ENCODE peak calls at places on chromosomes 4 and X, in four cellular contexts. K is GM23248, Q is neural progenitor cell, V is astrocyte. B is an unnamed sample.

GRCh38 chrX:109943092-109943739 is 59.7 kb upstream of the TMEM164 start:
- DNase-seq in V (peak), Q (no peak), K (no peak), B (peak)

GRCh38 chr4:136336479-136336878 is 1195.8 kb downstream of the PCDH18 start:
- DNase-seq in Q (no peak), K (no peak), V (no peak), B (no peak)

GRCh38 chrX:52368368-52369055 is at the start of gene XAGE2:
- DNase-seq in V (no peak), Q (no peak), K (no peak), B (no peak)

GRCh38 chr4:144340931-144341330 is 200.4 kb upstream of the GYPA start:
- DNase-seq in V (no peak), K (no peak), Q (no peak), B (no peak)

GRCh38 chr4:104878936-104879335 is 267.7 kb upstream of the TET2 start:
- DNase-seq in Q (no peak), K (no peak), V (no peak), B (no peak)

GRCh38 chr4:15034071-15034764 is 31.9 kb downstream of the CPEB2 start:
- DNase-seq in Q (no peak), V (peak), K (peak), B (peak)

GRCh38 chr4:39825741-39826231 is 127.8 kb downstream of the UBE2K start:
- DNase-seq in K (peak), V (peak), Q (no peak), B (peak)

GRCh38 chr4:158181906-158182305 is 9.1 kb upstream of the GASK1B start:
- DNase-seq in Q (no peak), V (no peak), K (no peak), B (no peak)

GRCh38 chrX:114599903-114600302 is 16.0 kb downstream of the HTR2C start:
- DNase-seq in K (no peak), Q (no peak), V (no peak), B (no peak)

GRCh38 chrX:124346064-124346876 is at the start of gene SH2D1A:
- DNase-seq in Q (no peak), V (no peak), K (peak), B (no peak)

GRCh38 chrX:747176-747575 is 116.6 kb downstream of the SHOX start:
- DNase-seq in Q (no peak), V (no peak), K (no peak), B (no peak)

GRCh38 chrX:10117864-10118377 is 38.9 kb upstream of the CLCN4 start:
- DNase-seq in Q (no peak), K (no peak), V (no peak), B (no peak)

GRCh38 chr4:140427104-140427918 is at the start of gene CLGN:
- DNase-seq in K (peak), Q (peak), V (peak), B (peak)

GRCh38 chr4:88613417-88613875 is 21.2 kb downstream of the HERC3 start:
- DNase-seq in Q (no peak), V (no peak), K (no peak), B (no peak)

GRCh38 chrX:153537080-153537479 is 19.6 kb downstream of the ATP2B3 start:
- DNase-seq in K (no peak), V (no peak), Q (no peak), B (no peak)

GRCh38 chrX:2385224-2385623 is 115.6 kb downstream of the DHRSX start:
- DNase-seq in K (peak), V (peak), Q (no peak), B (peak)

GRCh38 chrX:42106556-42106955 is 183.2 kb upstream of the CASK start:
- DNase-seq in V (no peak), Q (no peak), K (no peak), B (peak)

DNA sequence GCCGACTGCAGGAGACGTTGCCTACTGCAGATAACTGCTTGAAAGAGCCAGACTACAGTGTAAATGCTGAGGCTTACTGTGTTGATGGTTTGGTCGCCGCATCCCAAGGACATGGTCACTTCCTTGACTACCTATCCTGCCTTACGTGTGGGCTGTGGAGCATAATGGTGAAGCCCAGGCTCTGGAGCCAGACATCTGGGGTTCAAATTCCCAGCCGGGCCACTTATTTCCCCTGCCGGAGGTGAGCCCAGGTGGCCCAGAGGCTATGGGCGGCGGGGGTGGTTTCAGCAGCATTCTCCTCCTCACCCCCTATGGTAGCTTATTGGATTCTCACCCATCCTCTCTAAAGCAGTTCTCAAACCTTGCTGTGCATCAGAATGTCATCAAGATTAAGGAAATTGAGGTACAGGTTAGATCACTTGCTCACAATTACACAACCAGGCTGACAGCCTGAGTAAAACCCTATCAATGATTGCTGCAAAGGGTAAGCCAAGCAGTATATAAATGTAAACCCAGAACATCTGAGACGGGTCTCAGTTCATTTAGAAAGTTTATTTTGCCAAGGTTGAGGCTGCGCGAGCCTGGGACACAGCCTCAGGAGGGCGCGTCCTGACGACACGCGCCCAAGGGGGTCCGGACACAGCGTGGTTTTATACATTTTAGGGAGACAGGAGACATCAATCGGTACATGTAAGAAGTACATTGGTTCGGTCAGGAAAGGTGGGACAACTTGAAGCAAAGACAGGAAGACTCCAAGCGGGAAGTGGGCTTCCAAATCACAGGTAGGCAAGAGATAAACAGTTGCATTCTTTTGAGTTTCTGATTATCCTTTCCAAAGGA is 48.5 kb downstream of the EVC start:
- DNase-seq in V (no peak), K (no peak), Q (no peak), B (no peak)
- TF ChIP-seq EZH2 in V (no peak), K (no peak), Q (no peak), B (no peak)

GRCh38 chr4:182449960-182450359 is 206.8 kb downstream of the TENM3 start:
- DNase-seq in Q (no peak), K (peak), V (no peak), B (peak)
- TF ChIP-seq EZH2 in Q (no peak), K (no peak), V (no peak), B (no peak)

GRCh38 chr4:127549521-127549920 is 83.2 kb upstream of the INTU start:
- DNase-seq in Q (no peak), V (no peak), K (peak), B (peak)
- TF ChIP-seq EZH2 in Q (no peak), V (no peak), K (no peak), B (no peak)

DNA sequence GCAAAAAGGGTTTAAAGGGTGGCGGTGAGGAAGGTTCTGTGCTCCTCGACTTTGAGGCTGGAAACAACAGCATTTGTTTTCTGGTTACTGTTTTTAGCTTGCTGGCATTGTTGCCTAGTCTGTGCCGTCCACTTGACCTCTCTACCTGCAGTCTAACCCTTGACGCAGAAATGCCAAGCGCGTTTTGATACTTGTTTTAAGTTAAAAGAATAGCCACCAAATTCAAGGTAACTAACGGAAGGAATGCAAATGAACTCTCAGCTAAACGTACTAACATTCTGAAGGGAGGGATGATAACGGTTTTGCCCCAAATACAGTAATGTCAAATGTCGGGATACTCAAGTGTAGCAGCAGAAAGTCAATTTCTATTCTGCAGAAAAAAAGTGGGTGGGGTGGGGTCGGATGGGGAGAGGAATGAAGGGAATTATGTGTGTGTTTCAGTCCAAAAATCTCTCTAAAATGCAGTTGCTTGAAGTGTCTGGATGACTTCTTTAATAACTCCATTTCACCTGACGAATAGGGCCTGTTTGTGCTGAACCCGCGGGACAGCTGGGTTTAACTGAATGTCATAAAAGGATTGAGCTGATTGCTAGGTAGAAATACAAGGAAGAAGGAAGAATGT is 3.4 kb upstream of the NKX6-1 start:
- DNase-seq in V (no peak), K (no peak), Q (no peak), B (no peak)
- TF ChIP-seq EZH2 in V (no peak), K (peak), Q (peak), B (no peak)

GRCh38 chrX:40167240-40168182 is 69.8 kb upstream of the BCOR start:
- DNase-seq in V (no peak), Q (peak), K (peak), B (no peak)
- TF ChIP-seq EZH2 in V (no peak), Q (no peak), K (no peak), B (no peak)

DNA sequence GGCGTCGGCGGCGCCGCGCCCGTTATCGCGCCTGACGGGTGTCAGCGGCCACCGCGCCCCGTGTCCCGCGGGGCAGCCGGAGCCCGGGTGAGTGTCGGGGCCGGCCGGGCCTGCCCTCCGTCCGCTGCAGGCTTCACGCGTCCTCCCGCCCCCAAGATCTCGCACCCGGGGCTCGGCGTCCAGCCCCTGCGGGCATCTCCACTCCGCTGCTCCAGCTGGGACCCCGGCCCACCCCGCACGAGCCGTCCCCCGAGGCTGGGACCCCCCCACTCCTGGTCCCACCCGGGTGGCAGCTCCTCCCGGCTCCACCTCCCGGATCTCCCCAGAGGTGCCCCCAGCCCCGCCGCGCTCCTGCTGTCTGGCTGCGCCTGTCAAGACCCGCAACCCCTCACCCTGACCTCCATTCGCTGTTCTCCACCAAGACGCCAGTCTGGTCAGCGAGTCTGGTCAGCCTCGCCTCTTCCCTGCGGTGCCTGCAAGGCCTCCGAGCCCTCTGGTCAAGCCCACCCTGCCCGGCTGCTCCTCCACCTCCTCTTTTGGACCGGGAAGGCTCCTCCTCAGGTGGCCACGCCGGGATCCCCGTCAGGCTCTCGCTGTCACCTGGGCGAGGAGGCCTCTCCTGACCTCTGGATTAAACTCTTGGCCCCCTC is 66.0 kb upstream of the NKX1-1 start:
- DNase-seq in V (no peak), K (no peak), Q (no peak), B (no peak)
- TF ChIP-seq EZH2 in V (peak), K (no peak), Q (no peak), B (peak)

GRCh38 chrX:91108761-91109160 is 325.9 kb upstream of the PABPC5 start:
- DNase-seq in V (no peak), Q (peak), K (no peak), B (no peak)
- TF ChIP-seq EZH2 in V (no peak), Q (no peak), K (no peak), B (no peak)

DNA sequence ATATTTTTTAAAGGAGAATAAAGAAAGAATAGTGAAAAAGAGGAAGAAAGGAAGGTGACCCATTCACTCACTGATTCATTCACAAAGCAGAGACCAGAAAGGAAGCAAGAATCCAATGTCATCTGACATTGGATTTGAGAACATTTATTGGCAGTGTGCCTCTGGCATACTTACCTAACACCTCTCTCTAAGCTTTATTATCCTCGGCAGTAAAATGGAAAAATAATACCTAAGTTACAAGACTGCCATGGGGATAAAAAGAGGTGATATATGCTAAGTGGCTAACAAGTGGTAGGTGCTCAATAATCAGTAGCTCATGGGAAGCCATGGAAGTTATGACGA is 41.6 kb upstream of the PPARGC1A start:
- DNase-seq in K (no peak), Q (no peak), V (no peak), B (no peak)
- TF ChIP-seq EZH2 in K (no peak), Q (no peak), V (no peak), B (no peak)

GRCh38 chr4:3450643-3451042 is 8.9 kb downstream of the HGFAC start:
- DNase-seq in Q (no peak), K (no peak), V (no peak), B (no peak)

GRCh38 chr4:3447431-3448395 is 5.9 kb downstream of the HGFAC start:
- DNase-seq in V (no peak), K (no peak), Q (no peak), B (no peak)

GRCh38 chr4:3449574-3450534 is 8.1 kb downstream of the HGFAC start:
- DNase-seq in Q (no peak), K (no peak), V (no peak), B (no peak)

GRCh38 chr4:3446631-3447320 is 5.0 kb downstream of the HGFAC start:
- DNase-seq in V (no peak), Q (no peak), K (no peak), B (no peak)

GRCh38 chr4:3449047-3449573 is 7.3 kb downstream of the HGFAC start:
- DNase-seq in K (no peak), V (no peak), Q (no peak), B (no peak)
- TF ChIP-seq EZH2 in K (no peak), V (no peak), Q (no peak), B (no peak)